ENCODE peak calls at places on chromosomes 12 and 14, in seven cellular contexts. One of them, this sample, is unnamed.

GRCh38 chr12:22333751-22334695 is 484 bp downstream of the ST8SIA1 start:
- DNase-seq in stomach: no peak
- DNase-seq in GM12878: no peak
- DNase-seq in HCT116: no peak
- DNase-seq in tibial nerve: no peak
- DNase-seq in prostate gland: peak
- DNase-seq in NB4: no peak
- DNase-seq in this sample: no peak

GRCh38 chr14:32047791-32048190 is 29.3 kb upstream of the ARHGAP5 start:
- DNase-seq in NB4: no peak
- DNase-seq in stomach: no peak
- DNase-seq in GM12878: no peak
- DNase-seq in tibial nerve: no peak
- DNase-seq in prostate gland: no peak
- DNase-seq in HCT116: no peak
- DNase-seq in this sample: no peak

GRCh38 chr12:31234955-31235867 is 90.7 kb downstream of the SINHCAF start:
- DNase-seq in tibial nerve: no peak
- DNase-seq in NB4: peak
- DNase-seq in HCT116: peak
- DNase-seq in prostate gland: no peak
- DNase-seq in GM12878: no peak
- DNase-seq in stomach: peak
- DNase-seq in this sample: no peak

GRCh38 chr12:779745-780734 is 27.7 kb downstream of the WNK1 start:
- DNase-seq in NB4: no peak
- DNase-seq in HCT116: no peak
- DNase-seq in GM12878: no peak
- DNase-seq in prostate gland: no peak
- DNase-seq in tibial nerve: no peak
- DNase-seq in stomach: no peak
- DNase-seq in this sample: no peak

GRCh38 chr12:62903151-62903550 is 31.8 kb downstream of the PPM1H start:
- DNase-seq in prostate gland: no peak
- DNase-seq in NB4: no peak
- DNase-seq in tibial nerve: no peak
- DNase-seq in HCT116: no peak
- DNase-seq in GM12878: no peak
- DNase-seq in stomach: no peak
- DNase-seq in this sample: no peak

GRCh38 chr12:128644664-128645296 is 179.0 kb downstream of the SLC15A4 start:
- DNase-seq in NB4: peak
- DNase-seq in stomach: peak
- DNase-seq in HCT116: no peak
- DNase-seq in tibial nerve: peak
- DNase-seq in prostate gland: peak
- DNase-seq in GM12878: no peak
- DNase-seq in this sample: no peak

GRCh38 chr12:110279976-110280783 is 867 bp upstream of the ATP2A2 start:
- DNase-seq in HCT116: no peak
- DNase-seq in tibial nerve: peak
- DNase-seq in GM12878: no peak
- DNase-seq in prostate gland: peak
- DNase-seq in stomach: peak
- DNase-seq in NB4: peak
- DNase-seq in this sample: no peak

GRCh38 chr12:39368891-39369290 is 74.0 kb downstream of the KIF21A start:
- DNase-seq in HCT116: no peak
- DNase-seq in NB4: no peak
- DNase-seq in tibial nerve: no peak
- DNase-seq in GM12878: no peak
- DNase-seq in prostate gland: no peak
- DNase-seq in stomach: no peak
- DNase-seq in this sample: no peak

GRCh38 chr12:127723236-127723635 is 543.7 kb upstream of the TMEM132C start:
- DNase-seq in HCT116: no peak
- DNase-seq in GM12878: no peak
- DNase-seq in prostate gland: no peak
- DNase-seq in stomach: no peak
- DNase-seq in NB4: no peak
- DNase-seq in tibial nerve: no peak
- DNase-seq in this sample: no peak

GRCh38 chr14:62657376-62657775 is 387.9 kb downstream of the KCNH5 start:
- DNase-seq in GM12878: no peak
- DNase-seq in tibial nerve: no peak
- DNase-seq in NB4: no peak
- DNase-seq in stomach: no peak
- DNase-seq in prostate gland: no peak
- DNase-seq in HCT116: no peak
- DNase-seq in this sample: no peak

GRCh38 chr12:103679771-103680170 is 92.7 kb downstream of the STAB2 start:
- DNase-seq in prostate gland: no peak
- DNase-seq in GM12878: no peak
- DNase-seq in NB4: no peak
- DNase-seq in stomach: no peak
- DNase-seq in HCT116: no peak
- DNase-seq in tibial nerve: no peak
- DNase-seq in this sample: no peak

GRCh38 chr14:101855958-101856357 is 94.4 kb downstream of the PPP2R5C start:
- DNase-seq in stomach: no peak
- DNase-seq in tibial nerve: no peak
- DNase-seq in prostate gland: no peak
- DNase-seq in GM12878: no peak
- DNase-seq in HCT116: no peak
- DNase-seq in NB4: no peak
- DNase-seq in this sample: no peak

GRCh38 chr14:68789002-68789797 is 3.7 kb downstream of the ZFP36L1 start:
- DNase-seq in tibial nerve: peak
- DNase-seq in NB4: peak
- DNase-seq in HCT116: no peak
- DNase-seq in prostate gland: peak
- DNase-seq in stomach: peak
- DNase-seq in GM12878: no peak
- DNase-seq in this sample: peak

GRCh38 chr14:31038521-31039166 is 12.5 kb upstream of the STRN3 start:
- DNase-seq in tibial nerve: no peak
- DNase-seq in NB4: peak
- DNase-seq in prostate gland: no peak
- DNase-seq in HCT116: peak
- DNase-seq in stomach: no peak
- DNase-seq in GM12878: no peak
- DNase-seq in this sample: no peak

GRCh38 chr14:60632777-60633176 is 16.5 kb downstream of the SIX1 start:
- DNase-seq in tibial nerve: no peak
- DNase-seq in prostate gland: no peak
- DNase-seq in stomach: no peak
- DNase-seq in NB4: peak
- DNase-seq in HCT116: no peak
- DNase-seq in GM12878: peak
- DNase-seq in this sample: no peak

GRCh38 chr14:65286443-65286842 is 126.1 kb upstream of the FUT8 start:
- DNase-seq in stomach: peak
- DNase-seq in prostate gland: no peak
- DNase-seq in NB4: peak
- DNase-seq in HCT116: peak
- DNase-seq in GM12878: no peak
- DNase-seq in tibial nerve: no peak
- DNase-seq in this sample: no peak

DNA sequence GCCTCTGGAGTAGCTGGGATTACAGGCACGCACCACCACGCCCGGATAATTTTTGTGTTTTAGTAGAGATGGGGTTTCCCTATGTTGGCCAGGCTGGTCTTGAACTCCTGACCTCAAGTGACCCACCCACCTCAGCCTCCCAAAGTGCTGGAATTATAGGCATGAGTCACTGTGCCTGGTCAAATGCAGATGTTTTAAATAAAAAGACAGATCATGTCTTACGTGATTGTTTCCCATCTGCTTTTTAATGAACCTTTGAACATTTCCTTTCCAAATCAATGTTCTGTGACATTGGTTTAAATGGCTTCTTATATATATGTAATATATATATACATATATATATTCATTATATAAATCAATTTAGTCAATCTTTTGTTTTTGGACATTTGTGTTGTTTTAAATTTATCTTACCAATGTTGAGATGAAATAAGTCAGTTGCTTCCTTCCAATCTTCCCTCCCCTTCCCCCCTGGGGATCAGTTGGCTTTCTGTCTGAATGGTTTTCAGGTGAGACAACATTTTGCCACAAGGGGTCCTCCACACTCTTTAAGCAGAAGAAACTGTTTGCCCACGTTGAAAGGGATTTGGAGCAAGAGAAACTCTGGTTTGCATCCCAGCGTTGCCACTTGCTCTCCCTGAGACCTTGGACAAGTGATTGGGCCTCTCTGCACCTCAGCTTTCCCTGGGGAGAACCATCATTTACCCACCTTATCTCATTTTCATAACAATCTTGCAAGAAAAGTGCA is 47.6 kb upstream of the RBM19 start:
- DNase-seq in NB4: peak
- DNase-seq in HCT116: peak
- DNase-seq in stomach: no peak
- DNase-seq in tibial nerve: no peak
- DNase-seq in GM12878: no peak
- DNase-seq in prostate gland: peak
- DNase-seq in this sample: no peak
- TF ChIP-seq CTCF in NB4: peak
- TF ChIP-seq CTCF in HCT116: peak
- TF ChIP-seq CTCF in stomach: no peak
- TF ChIP-seq CTCF in tibial nerve: no peak
- TF ChIP-seq CTCF in GM12878: peak
- TF ChIP-seq CTCF in prostate gland: no peak
- TF ChIP-seq CTCF in this sample: no peak

GRCh38 chr12:77727442-77728001 is 103.2 kb upstream of the NAV3 start:
- DNase-seq in HCT116: no peak
- DNase-seq in stomach: no peak
- DNase-seq in tibial nerve: no peak
- DNase-seq in prostate gland: no peak
- DNase-seq in NB4: no peak
- DNase-seq in GM12878: no peak
- DNase-seq in this sample: no peak

GRCh38 chr12:77724367-77724957 is 106.2 kb upstream of the NAV3 start:
- DNase-seq in GM12878: no peak
- DNase-seq in prostate gland: no peak
- DNase-seq in NB4: peak
- DNase-seq in stomach: no peak
- DNase-seq in HCT116: peak
- DNase-seq in tibial nerve: no peak
- DNase-seq in this sample: no peak

GRCh38 chr12:77723308-77723707 is 107.4 kb upstream of the NAV3 start:
- DNase-seq in prostate gland: peak
- DNase-seq in stomach: no peak
- DNase-seq in tibial nerve: no peak
- DNase-seq in GM12878: no peak
- DNase-seq in NB4: no peak
- DNase-seq in HCT116: no peak
- DNase-seq in this sample: no peak

GRCh38 chr12:77728018-77728417 is 102.7 kb upstream of the NAV3 start:
- DNase-seq in stomach: no peak
- DNase-seq in GM12878: no peak
- DNase-seq in NB4: no peak
- DNase-seq in HCT116: no peak
- DNase-seq in tibial nerve: no peak
- DNase-seq in prostate gland: no peak
- DNase-seq in this sample: no peak

DNA sequence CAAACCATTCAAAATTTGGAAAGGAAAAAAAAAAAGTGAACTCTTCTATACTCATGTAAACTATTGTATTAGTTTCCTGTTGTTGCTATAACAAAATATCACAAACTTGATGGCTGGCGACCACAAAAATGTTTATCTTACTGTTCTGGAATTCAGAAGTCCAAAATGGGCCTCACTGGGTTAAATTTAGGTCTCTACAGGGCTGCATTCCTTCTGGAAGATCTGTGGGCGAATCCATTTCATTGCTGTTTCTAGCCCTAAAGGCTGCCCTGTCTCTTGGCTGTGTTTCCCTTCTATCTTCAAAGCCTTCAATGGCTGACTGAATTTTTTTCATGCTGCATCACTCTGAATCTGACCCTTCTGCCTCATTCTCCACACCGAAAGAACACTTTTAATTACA is 105.1 kb upstream of the NAV3 start:
- DNase-seq in tibial nerve: no peak
- DNase-seq in NB4: no peak
- DNase-seq in stomach: no peak
- DNase-seq in HCT116: no peak
- DNase-seq in GM12878: no peak
- DNase-seq in prostate gland: no peak
- DNase-seq in this sample: no peak
- TF ChIP-seq POLR2A in tibial nerve: no peak
- TF ChIP-seq POLR2A in NB4: no peak
- TF ChIP-seq POLR2A in stomach: no peak
- TF ChIP-seq POLR2A in HCT116: no peak
- TF ChIP-seq POLR2A in GM12878: no peak
- TF ChIP-seq POLR2A in prostate gland: no peak
- TF ChIP-seq POLR2A in this sample: no peak

GRCh38 chr14:37237094-37237493 is 39.4 kb downstream of the MIPOL1 start:
- DNase-seq in HCT116: no peak
- DNase-seq in prostate gland: no peak
- DNase-seq in NB4: no peak
- DNase-seq in tibial nerve: no peak
- DNase-seq in GM12878: no peak
- DNase-seq in stomach: no peak
- DNase-seq in this sample: no peak
- TF ChIP-seq CTCF in HCT116: no peak
- TF ChIP-seq CTCF in prostate gland: no peak
- TF ChIP-seq CTCF in NB4: no peak
- TF ChIP-seq CTCF in tibial nerve: no peak
- TF ChIP-seq CTCF in GM12878: no peak
- TF ChIP-seq CTCF in stomach: no peak
- TF ChIP-seq CTCF in this sample: no peak

DNA sequence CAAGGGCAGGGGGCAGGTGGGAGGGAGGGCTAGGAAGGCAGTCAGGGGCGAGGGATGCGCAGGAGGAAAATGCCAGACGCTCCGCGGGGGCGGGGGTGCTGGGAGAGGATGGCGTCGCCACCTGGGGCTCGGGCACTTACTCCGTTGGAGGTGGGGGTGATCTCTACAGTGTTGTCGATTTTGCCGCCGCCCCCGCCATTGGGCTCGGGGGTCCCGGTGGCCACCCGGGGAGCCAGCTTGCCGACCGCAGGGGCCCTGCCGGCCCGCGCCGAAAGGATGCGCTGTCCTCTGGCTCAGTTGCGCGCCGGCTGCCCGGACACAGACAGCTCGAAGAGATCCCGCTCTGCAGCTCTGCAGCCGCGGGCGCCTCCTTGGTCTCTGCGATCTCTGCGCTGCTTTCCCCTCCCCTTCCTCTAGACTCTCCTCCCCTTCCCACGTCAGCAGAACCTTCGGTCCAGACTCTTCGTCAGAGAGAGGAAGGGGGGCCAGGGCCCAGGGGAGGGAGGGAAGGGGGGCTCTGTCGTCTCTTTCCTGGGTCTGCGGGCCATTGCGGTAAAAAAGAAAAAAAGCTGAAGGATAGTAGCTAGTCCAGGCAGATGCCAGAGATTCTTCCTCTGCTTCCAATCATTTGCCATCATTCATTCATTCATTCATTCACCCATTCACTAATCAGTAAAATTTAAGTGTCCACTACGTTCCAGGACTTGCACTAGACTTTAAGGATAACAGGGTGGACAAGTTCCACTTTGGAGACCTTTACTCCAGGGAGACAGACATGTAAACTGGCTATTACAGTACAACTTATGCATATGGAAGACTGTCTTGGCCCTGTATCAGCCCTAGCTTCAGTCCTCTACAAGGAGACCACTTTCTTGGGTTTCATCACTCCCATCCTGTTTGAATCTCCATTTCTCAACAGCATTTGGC is at the start of gene SLC22A17:
- DNase-seq in GM12878: no peak
- DNase-seq in tibial nerve: peak
- DNase-seq in stomach: peak
- DNase-seq in NB4: no peak
- DNase-seq in HCT116: peak
- DNase-seq in prostate gland: peak
- DNase-seq in this sample: peak
- TF ChIP-seq POLR2A in GM12878: no peak
- TF ChIP-seq POLR2A in tibial nerve: peak
- TF ChIP-seq POLR2A in stomach: no peak
- TF ChIP-seq POLR2A in NB4: no peak
- TF ChIP-seq POLR2A in HCT116: no peak
- TF ChIP-seq POLR2A in prostate gland: peak
- TF ChIP-seq POLR2A in this sample: peak